ENCODE peak calls at places on chromosome 7, in five cellular contexts. K, Z, F, X and Q are unnamed samples.

GRCh38 chr7:81751619-81752317 is 18.1 kb downstream of the HGF start:
- DNase-seq in X (no peak), F (no peak), Z (no peak), K (no peak), Q (no peak)

GRCh38 chr7:113197274-113197673 is 78.9 kb upstream of the SMIM30 start:
- DNase-seq in X (no peak), Z (peak), K (no peak), F (no peak), Q (no peak)

GRCh38 chr7:2908103-2908683 is 64.1 kb upstream of the GNA12 start:
- DNase-seq in X (no peak), Z (no peak), F (no peak), K (no peak), Q (no peak)

GRCh38 chr7:30722671-30723070 is 29.3 kb upstream of the INMT start:
- DNase-seq in K (no peak), X (no peak), Z (no peak), F (no peak), Q (no peak)

GRCh38 chr7:83936056-83936703 is 258.4 kb downstream of the SEMA3A start:
- DNase-seq in X (peak), K (peak), F (peak), Z (peak), Q (peak)

GRCh38 chr7:157483515-157483914 is 146.7 kb downstream of the DNAJB6 start:
- DNase-seq in X (no peak), K (no peak), F (no peak), Z (no peak), Q (no peak)

GRCh38 chr7:21261627-21262564 is 166.0 kb upstream of the SP4 start:
- DNase-seq in K (no peak), X (no peak), F (peak), Z (peak), Q (no peak)

GRCh38 chr7:95209778-95210177 is 114.6 kb downstream of the PON1 start:
- DNase-seq in Z (no peak), K (no peak), X (no peak), F (no peak), Q (no peak)

GRCh38 chr7:101858437-101859385 is 41.3 kb downstream of the CUX1 start:
- DNase-seq in F (no peak), K (no peak), Z (no peak), X (no peak), Q (no peak)

GRCh38 chr7:81618400-81619014 is 151.3 kb downstream of the HGF start:
- DNase-seq in K (no peak), F (no peak), X (no peak), Z (peak), Q (no peak)

GRCh38 chr7:41977165-41977651 is 259.8 kb downstream of the GLI3 start:
- DNase-seq in X (peak), K (no peak), Z (peak), F (peak), Q (peak)

GRCh38 chr7:128913856-128914565 is 3.5 kb upstream of the KCP start:
- DNase-seq in X (no peak), K (no peak), F (no peak), Z (no peak), Q (no peak)

GRCh38 chr7:126662826-126663225 is 589.9 kb downstream of the GRM8 start:
- DNase-seq in X (no peak), F (no peak), K (no peak), Z (no peak), Q (no peak)

GRCh38 chr7:1510780-1511154 is 6.6 kb upstream of the INTS1 start:
- DNase-seq in Z (no peak), K (no peak), X (no peak), F (peak), Q (peak)

GRCh38 chr7:115707236-115707635 is 323.3 kb downstream of the TFEC start:
- DNase-seq in X (no peak), Z (peak), K (no peak), F (no peak), Q (no peak)

GRCh38 chr7:503575-504111 is 16.0 kb downstream of the PDGFA start:
- DNase-seq in Z (no peak), F (no peak), X (peak), K (no peak), Q (peak)

GRCh38 chr7:32616625-32617024 is 121.3 kb downstream of the AVL9 start:
- DNase-seq in Z (peak), K (peak), F (no peak), X (peak), Q (peak)

GRCh38 chr7:66281678-66282593 is 76.8 kb downstream of the TPST1 start:
- DNase-seq in K (no peak), F (no peak), X (no peak), Z (peak), Q (peak)

GRCh38 chr7:92013611-92014010 is 72.9 kb downstream of the AKAP9 start:
- DNase-seq in X (no peak), F (no peak), K (no peak), Z (no peak), Q (no peak)

GRCh38 chr7:5755704-5756131 is 25.7 kb downstream of the RNF216 start:
- DNase-seq in X (no peak), K (no peak), Z (peak), F (no peak), Q (no peak)

GRCh38 chr7:131438969-131439368 is 111.3 kb downstream of the MKLN1 start:
- DNase-seq in Z (no peak), X (no peak), K (no peak), F (no peak), Q (no peak)

GRCh38 chr7:141999219-141999618 is 3.5 kb downstream of the MGAM start:
- DNase-seq in F (no peak), X (no peak), K (no peak), Z (no peak), Q (no peak)

DNA sequence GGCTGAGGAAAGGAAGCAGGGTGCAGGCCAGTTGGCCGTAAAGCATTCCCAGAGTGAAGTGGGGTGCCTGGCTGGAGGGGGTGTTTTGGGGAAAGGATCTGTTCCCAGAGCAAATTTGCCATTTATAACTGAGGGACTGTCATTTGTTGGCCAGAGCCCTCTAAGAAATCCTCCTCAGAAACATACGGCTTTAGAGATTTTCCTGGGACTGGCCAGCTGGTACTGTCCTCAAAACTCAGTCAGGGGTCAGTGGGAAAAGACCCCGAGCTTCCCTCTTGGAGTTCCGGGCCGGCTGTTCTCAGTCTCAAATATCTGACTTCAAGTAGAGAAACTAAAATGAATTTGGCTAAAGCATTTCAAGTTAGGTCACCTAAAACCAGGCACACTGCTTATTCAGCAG is 55.9 kb downstream of the ETV1 start:
- DNase-seq in Z (no peak), F (no peak), K (no peak), X (no peak), Q (no peak)
- H3K4me3 ChIP-seq in Z (no peak), F (no peak), K (no peak), X (no peak), Q (no peak)

DNA sequence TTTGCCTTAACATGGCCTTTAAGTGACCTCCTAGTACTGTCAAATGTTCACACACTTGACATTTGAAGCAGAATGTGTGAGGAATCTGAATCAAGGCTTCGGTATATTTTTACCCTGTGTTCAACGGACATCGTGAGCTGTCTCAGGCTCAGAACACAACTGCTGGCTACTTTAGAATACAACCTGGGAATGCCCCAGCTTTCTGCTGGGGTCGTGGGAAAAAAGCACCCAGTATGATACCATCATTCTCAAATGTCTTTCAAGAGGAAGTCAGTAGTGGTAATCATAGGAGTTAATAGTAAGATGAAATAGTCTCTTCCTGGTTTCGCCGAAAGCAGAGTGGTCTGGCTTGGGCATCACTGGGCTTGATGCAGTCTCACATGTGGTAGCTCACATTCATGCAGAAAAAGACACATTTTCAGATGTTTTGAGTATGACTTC is 67.2 kb downstream of the CREB5 start:
- DNase-seq in K (no peak), Z (no peak), F (no peak), X (no peak), Q (no peak)
- H3K4me3 ChIP-seq in K (no peak), Z (no peak), F (no peak), X (no peak), Q (no peak)

GRCh38 chr7:44103941-44104879 is at the start of gene AEBP1:
- DNase-seq in Z (peak), F (no peak), X (peak), K (no peak), Q (peak)
- H3K4me3 ChIP-seq in Z (peak), F (peak), X (peak), K (no peak), Q (peak)

GRCh38 chr7:13293264-13294002 is 606.0 kb downstream of the ARL4A start:
- DNase-seq in F (no peak), Z (peak), X (no peak), K (no peak), Q (no peak)
- H3K4me3 ChIP-seq in F (no peak), Z (no peak), X (no peak), K (no peak), Q (no peak)

GRCh38 chr7:23618241-23618640 is 21.1 kb downstream of the CCDC126 start:
- DNase-seq in Z (peak), K (no peak), F (no peak), X (no peak), Q (no peak)

GRCh38 chr7:23616593-23616992 is 19.4 kb downstream of the CCDC126 start:
- DNase-seq in F (no peak), K (no peak), Z (no peak), X (no peak), Q (no peak)

GRCh38 chr7:23619141-23619540 is 22.0 kb downstream of the CCDC126 start:
- DNase-seq in K (no peak), F (no peak), X (no peak), Z (no peak), Q (no peak)

GRCh38 chr7:23617482-23617881 is 20.3 kb downstream of the CCDC126 start:
- DNase-seq in K (no peak), Z (no peak), F (no peak), X (no peak), Q (no peak)

DNA sequence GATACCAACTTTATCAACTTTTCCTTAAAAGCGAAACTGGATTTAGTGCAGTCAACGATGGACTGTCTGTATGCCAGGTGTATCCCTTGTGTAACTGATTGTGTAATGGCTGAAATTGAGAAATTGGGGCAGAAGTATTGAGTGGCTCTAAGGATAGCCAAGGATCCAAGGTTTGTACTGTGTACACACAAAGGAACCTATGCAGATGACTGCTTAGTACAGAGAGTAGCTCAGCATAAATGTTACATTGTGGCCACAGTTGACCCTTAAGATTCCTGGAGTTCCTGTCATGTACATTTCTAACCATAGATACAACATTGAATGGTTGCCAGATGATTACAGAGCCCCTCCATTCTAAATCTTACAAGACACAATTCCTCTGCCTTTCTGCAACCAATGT is 25.3 kb downstream of the CCDC126 start:
- DNase-seq in K (peak), Z (no peak), X (no peak), F (no peak), Q (no peak)
- H3K4me3 ChIP-seq in K (no peak), Z (no peak), X (no peak), F (no peak), Q (no peak)

GRCh38 chr7:20085086-20085485 is 132.1 kb downstream of the MACC1 start:
- DNase-seq in F (no peak), K (no peak), Z (peak), X (no peak), Q (no peak)
- H3K4me3 ChIP-seq in F (no peak), K (no peak), Z (peak), X (no peak), Q (no peak)

DNA sequence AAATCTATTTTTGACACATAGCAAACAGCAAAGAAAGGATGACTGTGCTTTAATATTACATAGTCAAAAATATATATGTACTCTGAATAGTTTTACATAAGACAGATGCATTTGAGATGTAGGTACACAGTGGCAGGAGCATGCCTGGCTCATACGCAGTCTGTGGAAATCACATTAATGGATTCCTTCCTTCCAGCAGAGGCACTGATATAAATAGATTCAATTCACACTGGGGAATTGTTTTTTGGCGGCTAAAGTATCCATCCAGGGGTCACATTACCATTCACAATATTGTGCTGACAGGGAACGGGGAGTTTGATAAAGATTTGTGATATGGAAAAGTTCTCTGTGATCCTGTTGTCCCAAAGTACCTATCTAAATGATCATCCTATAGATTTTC is 72.5 kb upstream of the AGR3 start:
- DNase-seq in F (no peak), X (no peak), K (no peak), Z (no peak), Q (no peak)
- H3K4me3 ChIP-seq in F (no peak), X (no peak), K (no peak), Z (no peak), Q (no peak)

DNA sequence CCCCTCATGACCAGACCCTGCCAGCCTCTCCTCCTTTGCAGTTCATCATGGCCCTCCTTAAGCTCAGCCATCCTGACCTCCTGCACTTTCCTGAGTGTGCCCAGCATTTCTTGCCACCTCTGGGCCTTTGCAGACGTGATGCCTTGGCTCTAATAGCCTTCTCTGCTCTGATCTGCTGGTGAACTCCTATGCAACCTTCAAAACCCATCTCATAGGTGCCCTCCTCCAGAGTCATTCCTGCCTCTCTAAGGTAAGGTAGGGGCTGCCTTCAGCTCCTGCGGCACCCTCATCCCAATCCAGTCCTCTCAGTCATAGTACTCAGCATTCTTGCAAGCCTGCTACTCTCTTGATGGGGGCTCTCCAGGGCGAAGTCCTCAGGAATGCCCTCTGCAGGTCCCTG is 19.3 kb upstream of the ELN start:
- DNase-seq in X (no peak), F (no peak), Z (no peak), K (no peak), Q (no peak)
- H3K4me3 ChIP-seq in X (no peak), F (no peak), Z (no peak), K (no peak), Q (no peak)

DNA sequence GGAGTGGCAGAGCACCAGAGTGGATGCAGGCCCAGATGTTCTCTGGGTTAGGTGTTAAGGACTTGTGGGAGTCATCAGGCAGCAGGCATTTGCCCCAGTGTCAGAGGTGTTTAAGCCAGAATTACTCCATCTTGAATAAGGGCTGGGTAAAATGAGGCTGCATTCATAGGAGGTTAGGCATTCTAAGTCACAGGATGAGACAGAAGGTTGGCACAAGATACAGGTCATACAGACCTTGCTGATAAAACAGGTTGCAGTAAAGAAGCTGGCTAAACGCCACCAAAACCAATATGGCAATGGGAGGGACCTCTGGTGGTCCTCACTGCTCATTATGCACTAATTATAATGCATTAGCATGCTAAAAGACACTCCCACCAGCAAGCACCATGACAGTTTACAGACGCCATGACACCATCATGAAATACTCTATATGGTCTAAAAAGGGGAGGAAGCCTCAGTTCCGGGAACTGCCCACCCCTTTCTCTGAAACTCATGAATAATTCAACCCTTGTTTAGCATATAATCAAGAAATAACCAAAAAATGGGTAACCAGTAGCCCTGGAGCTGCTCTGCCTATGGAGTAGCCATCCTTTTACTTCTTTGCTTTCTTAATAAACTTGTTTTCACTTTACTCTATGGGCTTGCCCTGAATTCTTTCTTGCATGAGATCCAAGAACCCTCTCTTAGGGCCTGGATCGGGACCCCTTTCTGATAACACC is 882 bp upstream of the LRRC61 start:
- DNase-seq in X (no peak), K (peak), Z (no peak), F (peak), Q (no peak)
- H3K4me3 ChIP-seq in X (peak), K (peak), Z (no peak), F (peak), Q (peak)